ENCODE peak calls at places on chromosomes 6 and 20, in nine cellular contexts. H is H9, P is mesendoderm, J is mammary epithelial cell, O is neural progenitor cell, U is H1, R is PC-3, F is IMR-90, E is Karpas-422. K is an unnamed sample.

GRCh38 chr6:111105578-111105977 is 18.3 kb downstream of the SLC16A10 start:
- DNase-seq in H (no peak), P (no peak), J (peak), O (no peak), U (no peak), R (peak), F (peak), E (no peak), K (no peak)

GRCh38 chr6:169604076-169604475 is 97.8 kb downstream of the WDR27 start:
- DNase-seq in H (no peak), P (no peak), J (no peak), O (no peak), U (no peak), R (no peak), F (peak), E (no peak), K (no peak)

GRCh38 chr20:64106981-64107735 is at the start of gene NPBWR2:
- DNase-seq in H (peak), P (peak), J (no peak), O (peak), U (peak), R (no peak), F (no peak), E (peak), K (no peak)

GRCh38 chr6:46290435-46290834 is 119.7 kb upstream of the ENPP5 start:
- DNase-seq in H (no peak), P (no peak), J (no peak), O (no peak), U (no peak), R (no peak), F (no peak), E (no peak), K (no peak)

GRCh38 chr20:38748863-38749153 is 548 bp downstream of the ACTR5 start:
- DNase-seq in H (peak), P (peak), J (no peak), O (no peak), U (peak), R (peak), F (no peak), E (peak), K (peak)

GRCh38 chr6:150652848-150653613 is 53.3 kb downstream of the PLEKHG1 start:
- DNase-seq in H (no peak), P (no peak), J (peak), O (no peak), U (no peak), R (peak), F (no peak), E (no peak), K (no peak)

GRCh38 chr6:21999012-21999528 is 297.8 kb downstream of the PRL start:
- DNase-seq in H (no peak), P (peak), J (peak), O (no peak), U (no peak), R (no peak), F (peak), E (no peak), K (no peak)

GRCh38 chr20:17849901-17850673 is 118.5 kb downstream of the SNX5 start:
- DNase-seq in H (no peak), P (no peak), J (peak), O (no peak), U (no peak), R (peak), F (peak), E (no peak), K (no peak)

GRCh38 chr20:14331671-14332070 is 5.7 kb downstream of the FLRT3 start:
- DNase-seq in H (no peak), P (no peak), J (no peak), O (no peak), U (no peak), R (no peak), F (no peak), E (no peak), K (no peak)

GRCh38 chr6:21846541-21847451 is 253.2 kb downstream of the SOX4 start:
- DNase-seq in H (peak), P (no peak), J (no peak), O (peak), U (no peak), R (peak), F (peak), E (no peak), K (no peak)

GRCh38 chr20:57808266-57808866 is 98.6 kb upstream of the PMEPA1 start:
- DNase-seq in H (no peak), P (peak), J (no peak), O (no peak), U (no peak), R (no peak), F (no peak), E (no peak), K (no peak)

GRCh38 chr6:141123084-141123483 is 1009.6 kb upstream of the GJE1 start:
- DNase-seq in H (no peak), P (no peak), J (no peak), O (no peak), U (no peak), R (no peak), F (peak), E (no peak), K (no peak)

GRCh38 chr6:6057442-6058053 is 50.8 kb upstream of the NRN1 start:
- DNase-seq in H (no peak), P (peak), J (peak), O (peak), U (no peak), R (peak), F (no peak), E (peak), K (peak)

GRCh38 chr6:170048615-170049256 is 242.1 kb downstream of the DLL1 start:
- DNase-seq in H (no peak), P (no peak), J (no peak), O (no peak), U (no peak), R (peak), F (peak), E (no peak), K (no peak)

GRCh38 chr6:149346075-149346474 is 28.6 kb downstream of the TAB2 start:
- DNase-seq in H (no peak), P (no peak), J (no peak), O (no peak), U (no peak), R (no peak), F (no peak), E (no peak), K (no peak)

GRCh38 chr6:55963301-55963700 is 87.9 kb upstream of the BMP5 start:
- DNase-seq in H (no peak), P (peak), J (no peak), O (no peak), U (no peak), R (peak), F (no peak), E (no peak), K (no peak)

GRCh38 chr6:111551521-111552231 is 54.0 kb downstream of the TRAF3IP2 start:
- DNase-seq in H (no peak), P (peak), J (no peak), O (no peak), U (no peak), R (peak), F (no peak), E (no peak), K (no peak)

GRCh38 chr20:4916991-4917881 is 84.1 kb downstream of the SLC23A2 start:
- DNase-seq in H (no peak), P (no peak), J (peak), O (peak), U (no peak), R (peak), F (peak), E (no peak), K (no peak)

GRCh38 chr6:157070403-157071107 is 252.8 kb downstream of the TMEM242 start:
- DNase-seq in H (no peak), P (no peak), J (no peak), O (peak), U (no peak), R (no peak), F (no peak), E (peak), K (no peak)

GRCh38 chr6:32189742-32190053 is 304 bp downstream of the PBX2 start:
- DNase-seq in H (no peak), P (no peak), J (no peak), O (peak), U (no peak), R (no peak), F (no peak), E (no peak), K (no peak)

GRCh38 chr6:107082045-107082444 is 33.3 kb downstream of the BEND3 start:
- DNase-seq in H (no peak), P (peak), J (peak), O (peak), U (no peak), R (no peak), F (peak), E (no peak), K (no peak)

GRCh38 chr6:160379464-160379863 is 31.3 kb downstream of the SLC22A3 start:
- DNase-seq in H (no peak), P (no peak), J (peak), O (no peak), U (no peak), R (peak), F (peak), E (no peak), K (no peak)

GRCh38 chr6:164010446-164011071 is 596.0 kb downstream of the QKI start:
- DNase-seq in H (no peak), P (no peak), J (no peak), O (peak), U (no peak), R (no peak), F (no peak), E (no peak), K (no peak)

GRCh38 chr6:9711313-9711712 is 703.6 kb downstream of the TFAP2A start:
- DNase-seq in H (no peak), P (no peak), J (no peak), O (no peak), U (no peak), R (no peak), F (no peak), E (no peak), K (no peak)

GRCh38 chr6:10481101-10481500 is 40.0 kb upstream of the GCNT2 start:
- DNase-seq in H (no peak), P (peak), J (no peak), O (no peak), U (no peak), R (peak), F (no peak), E (no peak), K (no peak)

GRCh38 chr6:343960-344815 is 47.4 kb upstream of the IRF4 start:
- DNase-seq in H (no peak), P (no peak), J (no peak), O (no peak), U (no peak), R (no peak), F (no peak), E (no peak), K (no peak)

GRCh38 chr6:150177260-150178246 is 34.7 kb downstream of the PPP1R14C start:
- DNase-seq in H (no peak), P (peak), J (no peak), O (no peak), U (no peak), R (no peak), F (peak), E (no peak), K (no peak)

GRCh38 chr6:83853178-83853967 is at the start of gene RIPPLY2:
- DNase-seq in H (peak), P (peak), J (peak), O (peak), U (peak), R (no peak), F (peak), E (no peak), K (no peak)

GRCh38 chr6:157317129-157317814 is 6.0 kb downstream of the TMEM242 start:
- DNase-seq in H (no peak), P (no peak), J (peak), O (no peak), U (no peak), R (peak), F (peak), E (no peak), K (no peak)

GRCh38 chr6:113856571-113857564 is at the start of gene MARCKS:
- DNase-seq in H (peak), P (peak), J (peak), O (peak), U (peak), R (peak), F (peak), E (peak), K (peak)

GRCh38 chr6:110738899-110739365 is 76.3 kb downstream of the CDK19 start:
- DNase-seq in H (no peak), P (no peak), J (no peak), O (no peak), U (no peak), R (no peak), F (no peak), E (no peak), K (no peak)

GRCh38 chr6:11774392-11774791 is 4.2 kb downstream of the ADTRP start:
- DNase-seq in H (no peak), P (no peak), J (no peak), O (no peak), U (no peak), R (no peak), F (no peak), E (no peak), K (no peak)

GRCh38 chr6:11771473-11772048 is 7.0 kb downstream of the ADTRP start:
- DNase-seq in H (no peak), P (no peak), J (peak), O (no peak), U (no peak), R (peak), F (peak), E (no peak), K (no peak)

GRCh38 chr6:11773581-11773980 is 5.0 kb downstream of the ADTRP start:
- DNase-seq in H (no peak), P (no peak), J (no peak), O (no peak), U (no peak), R (no peak), F (no peak), E (no peak), K (no peak)

GRCh38 chr6:11772109-11772830 is 6.3 kb downstream of the ADTRP start:
- DNase-seq in H (no peak), P (peak), J (peak), O (no peak), U (no peak), R (peak), F (peak), E (no peak), K (no peak)

DNA sequence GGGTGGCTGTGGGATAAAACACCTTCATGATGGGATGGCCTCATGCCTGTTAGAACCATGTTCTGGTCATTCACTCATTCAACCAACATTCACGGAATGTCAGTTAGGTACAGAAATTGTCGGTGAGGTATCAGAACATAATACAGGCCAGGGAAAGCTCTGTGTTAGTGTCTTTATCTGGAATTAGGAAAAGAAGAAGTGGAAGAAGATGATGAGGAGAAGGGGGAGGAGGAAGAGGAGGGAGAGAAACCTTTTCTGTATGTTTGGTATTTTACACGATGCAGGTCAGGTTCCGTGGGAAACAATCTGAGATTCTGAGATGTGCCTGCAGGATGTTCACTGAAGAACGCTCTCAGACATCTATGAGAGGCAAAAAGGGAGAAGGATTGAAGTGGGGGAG is 5.6 kb downstream of the ADTRP start:
- DNase-seq in H (no peak), P (no peak), J (no peak), O (no peak), U (no peak), R (no peak), F (no peak), E (no peak), K (no peak)
- H3K9ac ChIP-seq in H (no peak), P (no peak), J (peak), O (no peak), U (no peak), R (no peak), F (peak), E (no peak), K (no peak)

GRCh38 chr6:63349401-63349800 is 29.6 kb upstream of the LGSN start:
- DNase-seq in H (no peak), P (no peak), J (no peak), O (no peak), U (no peak), R (no peak), F (no peak), E (no peak), K (no peak)

GRCh38 chr6:63353282-63353630 is 33.5 kb upstream of the LGSN start:
- DNase-seq in H (no peak), P (no peak), J (no peak), O (no peak), U (no peak), R (no peak), F (no peak), E (no peak), K (no peak)

GRCh38 chr6:63355632-63356031 is 35.8 kb upstream of the LGSN start:
- DNase-seq in H (no peak), P (no peak), J (peak), O (no peak), U (no peak), R (no peak), F (no peak), E (no peak), K (no peak)

GRCh38 chr6:63351995-63352586 is 32.3 kb upstream of the LGSN start:
- DNase-seq in H (no peak), P (no peak), J (peak), O (no peak), U (no peak), R (peak), F (peak), E (peak), K (peak)

DNA sequence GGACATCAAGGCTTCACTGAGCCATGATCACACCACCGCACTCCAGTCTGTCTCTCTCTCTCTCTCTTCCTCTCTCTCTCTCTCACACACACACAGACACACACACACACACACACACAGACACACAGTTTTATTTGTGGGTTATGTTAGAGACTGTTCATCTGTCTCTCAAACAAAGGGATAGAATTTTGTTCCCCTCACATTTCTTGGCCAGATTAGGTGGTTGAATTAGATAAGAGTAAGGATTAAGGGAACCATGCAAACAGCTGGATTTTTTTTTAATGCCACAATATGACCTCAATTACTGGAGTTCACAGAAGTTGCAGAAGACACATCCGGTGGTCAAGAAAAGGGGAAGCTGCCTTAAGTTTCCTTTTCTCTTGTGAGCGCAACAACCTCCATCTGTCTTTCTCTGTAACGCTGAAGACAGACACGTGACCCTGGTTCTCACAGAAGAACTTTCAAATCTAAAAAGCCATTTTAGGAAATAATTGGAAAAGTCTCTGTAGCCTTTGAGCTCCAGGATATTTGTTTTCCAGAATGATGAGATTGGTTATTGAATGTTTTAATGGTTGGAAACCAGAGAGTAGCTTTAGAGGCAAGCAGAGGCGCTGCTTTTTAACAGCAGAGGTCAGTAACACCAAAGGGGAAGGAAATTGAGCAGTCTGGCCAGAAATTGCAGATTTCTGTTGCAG is 33.0 kb upstream of the LGSN start:
- DNase-seq in H (peak), P (peak), J (peak), O (peak), U (no peak), R (peak), F (peak), E (peak), K (peak)
- H3K9ac ChIP-seq in H (no peak), P (no peak), J (no peak), O (no peak), U (no peak), R (no peak), F (no peak), E (no peak), K (no peak)

DNA sequence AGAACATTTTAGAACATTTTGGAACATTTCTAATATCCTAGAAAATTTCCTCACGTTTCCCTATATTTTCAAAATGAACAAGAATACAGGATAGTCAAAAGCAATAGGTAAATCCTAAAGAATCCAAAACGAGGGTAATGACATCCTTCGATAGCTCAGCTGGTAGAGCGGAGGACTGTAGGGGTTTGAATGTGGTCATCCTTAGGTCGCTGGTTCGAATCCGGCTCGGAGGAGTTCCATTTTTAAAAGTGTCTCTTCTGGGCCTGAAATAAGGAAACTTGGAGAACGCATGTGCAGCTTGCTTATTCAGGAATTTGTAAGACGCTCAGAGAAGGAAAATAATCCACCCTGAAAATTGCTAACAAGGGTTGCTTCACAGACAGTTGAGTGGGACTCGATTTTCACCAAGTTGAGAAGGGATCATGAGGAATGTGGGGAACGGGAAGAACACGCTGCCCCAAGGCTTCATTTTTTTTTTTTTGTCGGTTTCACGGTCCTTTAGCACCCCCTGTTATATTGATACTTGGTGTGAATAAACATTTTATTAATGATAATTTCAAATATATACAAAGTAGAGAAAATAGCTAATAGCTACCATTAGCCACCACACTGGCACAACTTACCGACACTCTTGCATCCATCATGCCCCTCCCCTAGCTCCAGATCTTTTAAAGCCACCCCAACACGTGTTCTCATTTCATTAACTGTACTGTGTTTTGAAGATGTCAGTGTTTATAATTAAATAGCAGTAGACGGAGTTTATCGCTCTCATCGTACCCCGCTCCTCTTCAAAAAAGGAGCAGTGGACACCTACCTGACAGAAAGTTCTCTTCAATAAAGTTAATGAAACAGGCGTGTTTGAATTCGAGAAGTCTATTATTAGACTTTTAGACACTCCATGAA is 1.8 kb upstream of the ABT1 start:
- DNase-seq in H (peak), P (peak), J (peak), O (peak), U (peak), R (peak), F (peak), E (no peak), K (no peak)
- H3K9ac ChIP-seq in H (no peak), P (peak), J (no peak), O (no peak), U (no peak), R (no peak), F (no peak), E (peak), K (no peak)

GRCh38 chr20:62710886-62711702 is 2.5 kb downstream of the NTSR1 start:
- DNase-seq in H (no peak), P (no peak), J (peak), O (no peak), U (no peak), R (peak), F (peak), E (no peak), K (no peak)

GRCh38 chr20:62714799-62715198 is 6.2 kb downstream of the NTSR1 start:
- DNase-seq in H (no peak), P (no peak), J (no peak), O (no peak), U (no peak), R (no peak), F (no peak), E (no peak), K (no peak)

GRCh38 chr20:62711703-62712101 is 3.1 kb downstream of the NTSR1 start:
- DNase-seq in H (no peak), P (no peak), J (no peak), O (no peak), U (no peak), R (no peak), F (no peak), E (no peak), K (no peak)

GRCh38 chr20:62714006-62714405 is 5.4 kb downstream of the NTSR1 start:
- DNase-seq in H (no peak), P (no peak), J (no peak), O (no peak), U (no peak), R (no peak), F (no peak), E (no peak), K (no peak)

DNA sequence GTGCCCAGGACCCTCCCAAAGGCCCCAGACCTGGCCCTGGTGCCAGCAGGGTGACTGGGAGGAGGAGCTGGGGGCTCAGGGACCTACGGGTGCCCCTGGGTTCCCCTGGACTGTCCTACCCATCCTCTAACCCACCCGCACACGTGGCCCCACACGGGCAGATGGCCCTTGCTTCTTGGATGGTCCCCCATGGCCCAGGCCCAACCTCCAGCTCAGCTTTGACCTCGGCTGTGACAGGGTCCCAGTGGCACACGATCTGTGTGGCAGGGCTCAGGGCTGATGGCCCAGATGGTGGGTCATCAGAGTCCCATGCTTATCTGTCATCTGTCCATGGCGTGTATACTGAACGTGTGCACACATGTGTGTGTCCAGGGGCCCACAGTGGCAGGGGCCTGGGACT is 4.0 kb downstream of the NTSR1 start:
- DNase-seq in H (no peak), P (no peak), J (no peak), O (no peak), U (no peak), R (no peak), F (no peak), E (no peak), K (no peak)
- H3K9ac ChIP-seq in H (no peak), P (no peak), J (no peak), O (no peak), U (no peak), R (no peak), F (no peak), E (no peak), K (no peak)